ENCODE peak calls at places on chromosomes 4 and X, in ten cellular contexts. W, E, F, P, G, M, U, Y, S and X are unnamed samples. For H3K9me3, the result is how much of the 10 kb centered on the place peaks cover.

GRCh38 chr4:107077192-107077591 is 41.1 kb upstream of the DKK2 start:
- DNase-seq in W (no peak), E (no peak), F (no peak), P (no peak), G (no peak), M (no peak), U (no peak), Y (no peak), S (no peak), X (no peak)

GRCh38 chr4:61312526-61312925 is 112.4 kb downstream of the ADGRL3 start:
- DNase-seq in W (no peak), E (no peak), F (no peak), P (no peak), G (no peak), M (no peak), U (no peak), Y (no peak), S (no peak), X (no peak)

GRCh38 chr4:61590881-61591280 is 390.8 kb downstream of the ADGRL3 start:
- DNase-seq in W (no peak), E (no peak), F (no peak), P (no peak), G (no peak), M (no peak), U (no peak), Y (no peak), S (no peak), X (no peak)

GRCh38 chrX:55624403-55624802 is 1.2 kb downstream of the FOXR2 start:
- DNase-seq in W (no peak), E (no peak), F (no peak), P (no peak), G (no peak), M (no peak), U (no peak), Y (no peak), S (no peak), X (no peak)

GRCh38 chr4:52822583-52823477 is 39.3 kb upstream of the RASL11B start:
- DNase-seq in W (no peak), E (no peak), F (no peak), P (no peak), G (no peak), M (peak), U (no peak), Y (no peak), S (no peak), X (peak)

GRCh38 chr4:74790652-74791051 is 3.7 kb downstream of the BTC start:
- DNase-seq in W (no peak), E (no peak), F (no peak), P (no peak), G (no peak), M (no peak), U (no peak), Y (no peak), S (no peak), X (no peak)

GRCh38 chrX:140050906-140051305 is 85.6 kb upstream of the CXorf66 start:
- DNase-seq in W (no peak), E (no peak), F (peak), P (no peak), G (no peak), M (peak), U (no peak), Y (no peak), S (no peak), X (no peak)

GRCh38 chr4:186624951-186625350 is 69.6 kb upstream of the MTNR1A start:
- DNase-seq in W (no peak), E (no peak), F (no peak), P (no peak), G (no peak), M (peak), U (no peak), Y (no peak), S (no peak), X (no peak)

GRCh38 chr4:91373546-91373945 is 930.2 kb upstream of the GRID2 start:
- DNase-seq in W (no peak), E (no peak), F (no peak), P (no peak), G (no peak), M (no peak), U (no peak), Y (no peak), S (no peak), X (no peak)

GRCh38 chr4:48943387-48943786 is 36.8 kb upstream of the OCIAD2 start:
- DNase-seq in W (no peak), E (no peak), F (no peak), P (no peak), G (no peak), M (no peak), U (no peak), Y (no peak), S (no peak), X (no peak)

GRCh38 chr4:48490012-48490679 is at the start of gene ZAR1:
- DNase-seq in W (no peak), E (no peak), F (no peak), P (peak), G (no peak), M (no peak), U (no peak), Y (no peak), S (no peak), X (peak)

GRCh38 chrX:40154229-40154852 is 56.6 kb upstream of the BCOR start:
- DNase-seq in W (no peak), E (no peak), F (no peak), P (no peak), G (no peak), M (peak), U (peak), Y (no peak), S (peak), X (peak)

GRCh38 chrX:3346436-3347329 is at the start of gene MXRA5:
- DNase-seq in W (peak), E (no peak), F (no peak), P (no peak), G (no peak), M (peak), U (no peak), Y (no peak), S (peak), X (peak)

GRCh38 chr4:160406426-160406825 is 1303.5 kb downstream of the RAPGEF2 start:
- DNase-seq in W (no peak), E (no peak), F (no peak), P (no peak), G (no peak), M (no peak), U (no peak), Y (no peak), S (no peak), X (no peak)
- H3K9me3 ChIP-seq in W (under half), E (under half), F (under half), P (under half), G (under half), M (under half), U (under half), Y (under half), S (under half), X (under half)

GRCh38 chrX:96566856-96567255 is 117.8 kb upstream of the DIAPH2 start:
- DNase-seq in W (no peak), E (no peak), F (no peak), P (no peak), G (no peak), M (no peak), U (no peak), Y (no peak), S (no peak), X (no peak)

GRCh38 chrX:96564595-96564994 is 120.0 kb upstream of the DIAPH2 start:
- DNase-seq in W (no peak), E (no peak), F (no peak), P (no peak), G (no peak), M (peak), U (no peak), Y (no peak), S (no peak), X (no peak)

GRCh38 chrX:96568088-96568487 is 116.6 kb upstream of the DIAPH2 start:
- DNase-seq in W (no peak), E (no peak), F (no peak), P (no peak), G (no peak), M (no peak), U (no peak), Y (no peak), S (no peak), X (no peak)

GRCh38 chrX:96563663-96564062 is 121.0 kb upstream of the DIAPH2 start:
- DNase-seq in W (no peak), E (no peak), F (no peak), P (no peak), G (no peak), M (peak), U (no peak), Y (no peak), S (no peak), X (no peak)

GRCh38 chrX:96569034-96569433 is 115.6 kb upstream of the DIAPH2 start:
- DNase-seq in W (no peak), E (no peak), F (no peak), P (no peak), G (no peak), M (no peak), U (no peak), Y (no peak), S (no peak), X (no peak)
- H3K9me3 ChIP-seq in W (under half), E (under half), F (under half), P (under half), G (under half), M (under half), U (under half), Y (under half), S (under half), X (under half)

GRCh38 chr4:142595222-142595871 is 250.8 kb downstream of the INPP4B start:
- DNase-seq in W (peak), E (no peak), F (no peak), P (no peak), G (no peak), M (no peak), U (peak), Y (no peak), S (no peak), X (no peak)

GRCh38 chr4:142598132-142598531 is 248.0 kb downstream of the INPP4B start:
- DNase-seq in W (no peak), E (no peak), F (no peak), P (no peak), G (no peak), M (no peak), U (no peak), Y (no peak), S (no peak), X (no peak)

GRCh38 chr4:142600952-142601351 is 245.1 kb downstream of the INPP4B start:
- DNase-seq in W (no peak), E (no peak), F (no peak), P (no peak), G (no peak), M (no peak), U (no peak), Y (no peak), S (no peak), X (no peak)

GRCh38 chr4:142596595-142596994 is 249.5 kb downstream of the INPP4B start:
- DNase-seq in W (no peak), E (no peak), F (no peak), P (no peak), G (no peak), M (no peak), U (no peak), Y (no peak), S (no peak), X (no peak)

GRCh38 chr4:142596121-142596520 is 250.0 kb downstream of the INPP4B start:
- DNase-seq in W (no peak), E (no peak), F (no peak), P (no peak), G (no peak), M (no peak), U (no peak), Y (no peak), S (no peak), X (no peak)
- H3K9me3 ChIP-seq in W (under half), E (under half), F (under half), P (under half), G (under half), M (under half), U (under half), Y (under half), S (under half), X (under half)

GRCh38 chrX:80550722-80551121 is 130.5 kb downstream of the TENT5D start:
- DNase-seq in W (no peak), E (no peak), F (peak), P (no peak), G (no peak), M (no peak), U (no peak), Y (no peak), S (no peak), X (no peak)

DNA sequence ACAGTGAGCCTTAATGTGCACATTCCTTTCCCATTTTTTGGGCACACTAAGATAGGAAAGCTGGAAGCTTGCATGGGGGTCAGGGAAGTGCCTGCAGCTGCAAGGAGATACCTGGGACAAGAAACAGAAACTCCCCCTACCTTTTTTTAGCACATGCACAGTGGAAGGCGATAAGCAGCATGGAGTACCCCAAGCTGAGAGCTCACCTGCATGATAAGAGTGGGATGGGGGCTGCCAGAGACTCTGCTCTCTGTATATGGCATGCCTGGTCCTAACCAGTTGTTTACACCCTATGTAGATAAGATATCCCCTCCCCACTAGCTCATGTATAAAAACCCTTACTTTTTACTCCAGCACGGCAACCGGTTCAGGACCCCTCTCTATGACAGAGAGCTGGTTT is 135.9 kb downstream of the TENT5D start:
- DNase-seq in W (no peak), E (no peak), F (no peak), P (no peak), G (no peak), M (no peak), U (no peak), Y (no peak), S (no peak), X (no peak)
- H3K9me3 ChIP-seq in W (under half), E (under half), F (under half), P (under half), G (under half), M (under half), U (under half), Y (under half), S (under half), X (under half)

DNA sequence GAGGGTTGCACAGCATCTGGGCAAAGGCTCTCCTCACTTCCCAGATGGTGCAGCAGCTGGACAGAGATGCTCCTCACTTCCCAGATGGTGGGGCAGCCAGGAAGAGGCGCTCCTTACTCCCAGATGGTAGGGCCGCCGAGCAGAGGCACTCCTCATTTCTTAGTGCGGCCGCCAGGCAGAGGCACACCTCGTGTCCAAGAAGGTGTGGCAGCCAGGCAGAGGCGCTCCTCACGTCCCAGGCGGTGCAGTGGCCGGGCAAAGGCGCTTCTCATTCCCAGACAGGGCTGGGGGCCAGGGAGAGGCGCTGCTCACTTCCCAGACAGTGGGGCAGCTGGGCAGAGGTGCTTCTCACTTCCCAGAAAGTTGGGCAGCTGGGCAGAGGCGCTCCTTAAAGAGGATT is 48.8 kb downstream of the ZNF732 start:
- DNase-seq in W (no peak), E (no peak), F (no peak), P (no peak), G (no peak), M (no peak), U (no peak), Y (no peak), S (no peak), X (peak)
- H3K9me3 ChIP-seq in W (under half), E (half or more), F (under half), P (half or more), G (half or more), M (half or more), U (under half), Y (under half), S (half or more), X (under half)

GRCh38 chr4:149498246-149498645 is 317.4 kb downstream of the IQCM start:
- DNase-seq in W (no peak), E (no peak), F (no peak), P (no peak), G (no peak), M (no peak), U (no peak), Y (no peak), S (no peak), X (no peak)

DNA sequence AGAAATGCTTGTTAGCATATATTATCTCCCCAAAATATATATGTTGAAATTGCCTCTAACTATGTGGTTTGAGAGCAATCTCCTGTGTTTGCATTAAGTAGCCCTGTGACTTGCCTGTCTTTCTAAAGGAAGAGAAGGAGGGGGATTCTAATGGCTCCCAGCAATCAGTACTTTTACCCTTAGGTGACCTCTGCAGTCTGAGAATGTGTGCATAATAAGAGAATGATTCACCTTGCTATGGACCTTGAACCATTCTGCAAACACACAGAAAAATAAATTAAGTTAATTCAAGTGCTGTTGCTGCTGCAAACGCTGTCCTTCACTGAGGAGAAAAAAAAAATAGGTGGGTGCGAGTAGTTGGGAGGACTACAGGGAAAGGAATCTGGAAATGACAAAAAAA is 322.2 kb downstream of the IQCM start:
- DNase-seq in W (no peak), E (no peak), F (no peak), P (no peak), G (no peak), M (no peak), U (no peak), Y (no peak), S (no peak), X (no peak)
- H3K9me3 ChIP-seq in W (under half), E (under half), F (under half), P (under half), G (under half), M (under half), U (under half), Y (under half), S (under half), X (under half)

DNA sequence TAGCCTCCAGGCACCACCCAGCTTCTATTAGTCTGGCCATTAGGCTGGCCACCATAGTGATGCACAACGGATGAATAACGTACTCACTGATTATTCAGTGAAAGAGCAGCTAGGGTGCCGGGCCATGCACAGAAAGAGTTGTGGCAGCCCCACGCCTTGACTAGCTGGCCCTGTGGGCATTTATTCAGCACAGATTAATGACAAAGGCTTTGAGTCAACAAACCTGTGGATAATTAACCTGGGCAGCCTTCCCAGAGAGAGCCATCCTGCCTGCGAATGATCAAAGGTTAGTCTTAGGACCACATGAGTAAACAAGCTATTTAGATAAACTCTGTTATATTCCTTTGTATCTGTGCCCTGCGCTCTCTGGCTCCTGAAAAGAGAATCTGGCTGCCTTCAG is 37.2 kb downstream of the MAP9 start:
- DNase-seq in W (no peak), E (no peak), F (no peak), P (no peak), G (no peak), M (no peak), U (no peak), Y (no peak), S (no peak), X (no peak)
- H3K9me3 ChIP-seq in W (under half), E (under half), F (under half), P (under half), G (under half), M (under half), U (under half), Y (under half), S (under half), X (under half)

GRCh38 chr4:78454016-78454415 is 97.6 kb upstream of the ANXA3 start:
- DNase-seq in W (no peak), E (no peak), F (no peak), P (no peak), G (no peak), M (no peak), U (no peak), Y (no peak), S (no peak), X (no peak)
- H3K9me3 ChIP-seq in W (under half), E (under half), F (under half), P (under half), G (under half), M (under half), U (under half), Y (under half), S (under half), X (under half)